ENCODE peak calls at places on chromosomes 7 and 10, in four cellular contexts. K is heart right ventricle, C is neural progenitor cell, Y is cardiac muscle cell. Z is an unnamed sample.

GRCh38 chr7:46468753-46469356 is 547.8 kb upstream of the IGFBP3 start:
- DNase-seq in Y (peak; percentile 41), C (peak; percentile 34), K (no peak), Z (peak; percentile 18)

GRCh38 chr7:100475549-100475948 is 3.5 kb downstream of the TSC22D4 start:
- DNase-seq in C (no peak), K (peak; percentile 65), Y (peak; percentile 71), Z (no peak)

GRCh38 chr7:47724335-47724982 is 142.5 kb upstream of the TNS3 start:
- DNase-seq in Y (peak; percentile 21), K (no peak), C (peak; percentile 59), Z (peak; percentile 74)

GRCh38 chr10:120715214-120715613 is 135.9 kb upstream of the WDR11 start:
- DNase-seq in K (no peak), Y (no peak), C (no peak), Z (no peak)

GRCh38 chr10:97182327-97182990 is 3.3 kb downstream of the SLIT1 start:
- DNase-seq in K (no peak), Y (no peak), C (no peak), Z (no peak)

GRCh38 chr7:15836041-15836440 is 149.6 kb upstream of the MEOX2 start:
- DNase-seq in Y (no peak), C (no peak), K (no peak), Z (no peak)

GRCh38 chr10:5882961-5883360 is 6.7 kb downstream of the ANKRD16 start:
- DNase-seq in K (no peak), Y (no peak), C (no peak), Z (no peak)

GRCh38 chr7:85119934-85120333 is 66.9 kb downstream of the SEMA3D start:
- DNase-seq in Y (no peak), C (no peak), K (no peak), Z (no peak)

GRCh38 chr10:126264089-126265018 is 123.9 kb downstream of the ADAM12 start:
- DNase-seq in K (peak; percentile 25), C (no peak), Y (no peak), Z (no peak)

DNA sequence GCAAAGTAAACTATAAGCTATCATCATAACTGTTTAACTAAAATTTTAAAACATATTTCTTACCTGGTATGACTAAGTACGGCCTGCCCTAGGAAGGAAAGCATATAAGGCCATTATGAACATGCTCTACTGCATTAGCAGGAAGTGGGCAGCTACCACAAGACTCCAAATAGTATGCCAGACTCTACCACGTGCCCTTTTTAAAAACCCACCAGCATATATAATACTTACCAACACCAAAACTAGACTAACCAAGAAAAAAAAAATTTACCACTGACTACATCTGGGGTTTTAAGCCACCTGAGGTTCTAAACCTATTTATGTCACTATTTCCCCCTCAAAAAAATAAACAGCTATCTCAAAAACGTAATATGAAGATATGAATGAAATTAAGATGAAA is 30.1 kb downstream of the NUDCD3 start:
- DNase-seq in C (no peak), K (no peak), Y (no peak), Z (no peak)
- H3K27ac ChIP-seq in C (no peak overlapping the region), K (no peak overlapping the region), Y (no peak overlapping the region), Z (no peak overlapping the region)

DNA sequence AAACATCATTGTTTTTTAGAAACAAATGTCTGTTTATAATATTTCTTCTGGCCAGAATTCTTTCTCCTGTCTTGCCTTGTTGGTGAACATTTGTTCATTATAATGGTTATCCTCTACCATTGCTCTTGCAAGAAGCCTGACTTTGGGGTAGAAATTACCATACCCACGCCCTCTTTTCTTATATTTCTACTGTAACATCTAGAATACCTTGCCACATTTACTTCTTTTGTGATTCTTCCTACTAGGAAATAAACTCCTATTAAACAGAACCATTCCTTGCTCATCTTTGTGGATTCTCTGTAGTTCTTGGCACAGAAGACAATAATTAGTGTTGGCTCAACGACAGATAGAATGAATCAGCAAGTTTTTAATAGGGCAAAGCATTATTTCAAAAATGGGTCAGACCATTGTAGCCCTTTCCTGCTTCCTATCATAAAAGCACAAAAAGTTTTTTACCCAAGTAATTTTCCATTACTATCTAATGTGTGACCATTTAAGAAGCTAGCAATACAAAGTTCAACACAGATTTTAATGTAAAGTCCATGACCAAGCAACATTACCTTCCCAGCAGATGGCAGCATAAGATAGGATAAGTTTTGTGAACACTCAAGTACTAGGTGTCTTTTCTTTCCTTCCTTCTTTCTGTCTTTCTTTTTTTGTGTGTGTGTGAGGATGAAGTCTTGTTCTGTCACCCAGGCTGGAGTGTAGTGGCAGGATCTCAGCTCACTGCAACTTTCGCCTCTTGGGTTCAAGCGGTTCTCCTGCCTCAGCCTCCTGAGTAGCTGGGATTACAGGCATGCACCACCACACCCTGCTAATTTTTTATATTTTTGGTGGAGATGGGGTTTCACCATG is 270.4 kb downstream of the HGF start:
- DNase-seq in K (peak; percentile 45), Y (peak; percentile 71), C (peak; percentile 76), Z (peak; percentile 83)
- H3K4me3 ChIP-seq in K (no peak overlapping the region), Y (no peak overlapping the region), C (no peak overlapping the region), Z (no peak overlapping the region)

GRCh38 chr7:33886100-33886623 is 19.2 kb upstream of the BMPER start:
- DNase-seq in C (peak; percentile 72), Y (peak; percentile 74), K (no peak), Z (peak; percentile 95)

GRCh38 chr7:33887576-33887975 is 17.8 kb upstream of the BMPER start:
- DNase-seq in Y (no peak), C (no peak), K (no peak), Z (no peak)

GRCh38 chr7:33883566-33883965 is 21.8 kb upstream of the BMPER start:
- DNase-seq in K (no peak), Y (no peak), C (no peak), Z (no peak)

GRCh38 chr7:33885290-33886005 is 19.9 kb upstream of the BMPER start:
- DNase-seq in Y (no peak), C (no peak), K (no peak), Z (peak; percentile 65)

DNA sequence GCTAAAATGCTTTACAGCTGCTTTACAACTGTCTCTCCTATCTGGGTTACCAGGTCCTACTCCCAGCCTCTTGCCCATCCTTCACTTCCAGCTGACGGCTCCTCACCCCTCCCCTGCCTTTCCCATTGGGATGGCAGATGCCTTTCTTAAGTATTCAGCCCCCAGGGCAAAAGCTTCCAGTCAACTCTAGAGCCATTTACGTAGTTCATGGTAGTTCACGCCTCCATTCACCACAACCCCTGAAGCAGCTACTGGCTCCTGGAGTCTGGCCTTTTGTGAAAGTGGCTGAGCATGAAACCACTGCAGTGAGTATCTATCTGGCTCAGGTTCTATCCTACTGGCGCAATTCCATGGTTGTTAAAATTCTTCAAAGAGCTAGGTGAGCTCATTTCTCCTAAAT is 17.1 kb upstream of the BMPER start:
- DNase-seq in Y (no peak), C (no peak), K (no peak), Z (peak; percentile 99)
- H3K27ac ChIP-seq in Y (peak overlapping the region; percentile 80), C (no peak overlapping the region), K (no peak overlapping the region), Z (no peak overlapping the region)

GRCh38 chr10:129193148-129193547 is 273.9 kb upstream of the MGMT start:
- DNase-seq in Y (no peak), K (no peak), C (no peak), Z (peak; percentile 37)
- H3K4me3 ChIP-seq in Y (no peak overlapping the region), K (no peak overlapping the region), C (no peak overlapping the region), Z (no peak overlapping the region)

GRCh38 chr7:147279516-147279915 is 1162.9 kb downstream of the CNTNAP2 start:
- DNase-seq in Y (no peak), K (no peak), C (peak; percentile 12), Z (no peak)
- H3K27ac ChIP-seq in Y (no peak overlapping the region), K (no peak overlapping the region), C (no peak overlapping the region), Z (no peak overlapping the region)

GRCh38 chr7:916291-916941 is 38.1 kb downstream of the ADAP1 start:
- DNase-seq in C (no peak), Y (no peak), K (no peak), Z (no peak)
- H3K4me3 ChIP-seq in C (no peak overlapping the region), Y (no peak overlapping the region), K (no peak overlapping the region), Z (no peak overlapping the region)

GRCh38 chr10:94324609-94325233 is 38.0 kb downstream of the NOC3L start:
- DNase-seq in K (no peak), C (no peak), Y (no peak), Z (no peak)

GRCh38 chr10:94328613-94329012 is 34.1 kb downstream of the NOC3L start:
- DNase-seq in Y (no peak), K (no peak), C (no peak), Z (no peak)

GRCh38 chr10:94327649-94328048 is 35.1 kb downstream of the NOC3L start:
- DNase-seq in C (no peak), Y (no peak), K (no peak), Z (no peak)
- H3K27ac ChIP-seq in C (no peak overlapping the region), Y (no peak overlapping the region), K (no peak overlapping the region), Z (no peak overlapping the region)

GRCh38 chr10:11535376-11535959 is 76.0 kb downstream of the USP6NL start:
- DNase-seq in Y (no peak), C (peak; percentile 20), K (no peak), Z (no peak)
- H3K4me3 ChIP-seq in Y (no peak overlapping the region), C (no peak overlapping the region), K (no peak overlapping the region), Z (no peak overlapping the region)